ENCODE peak calls at places on chromosomes 3 and 15, in five cellular contexts. U is hypothalamus, W is brain microvascular endothelial cell, L is PC-3, C is NCI-H345. Y is an unnamed sample.

GRCh38 chr3:68007621-68008226 is 353.3 kb upstream of the SUCLG2 start:
- DNase-seq in U (no peak), W (no peak), C (no peak), L (no peak), Y (no peak)

GRCh38 chr15:84715442-84716035 is 400 bp downstream of the SEC11A start:
- DNase-seq in C (peak), U (no peak), L (peak), W (peak), Y (peak)

GRCh38 chr15:40097968-40098476 is 10.7 kb downstream of the BMF start:
- DNase-seq in C (no peak), U (no peak), L (no peak), W (no peak), Y (no peak)

GRCh38 chr3:150349314-150350097 is 58.6 kb upstream of the TSC22D2 start:
- DNase-seq in L (no peak), C (no peak), W (no peak), U (no peak), Y (no peak)

GRCh38 chr3:10173095-10173925 is 8.6 kb downstream of the IRAK2 start:
- DNase-seq in C (no peak), L (peak), W (peak), U (no peak), Y (peak)

GRCh38 chr15:40441736-40442531 is 1.2 kb downstream of the BAHD1 start:
- DNase-seq in U (no peak), W (no peak), L (no peak), C (no peak), Y (no peak)

GRCh38 chr3:161291191-161291901 is 70.2 kb downstream of the NMD3 start:
- DNase-seq in U (no peak), C (peak), W (no peak), L (peak), Y (no peak)

GRCh38 chr3:167091186-167091585 is 288.9 kb downstream of the ZBBX start:
- DNase-seq in U (no peak), L (peak), W (no peak), C (no peak), Y (no peak)

GRCh38 chr15:41932101-41932500 is 38.2 kb upstream of the SPTBN5 start:
- DNase-seq in L (no peak), U (no peak), W (no peak), C (no peak), Y (no peak)

GRCh38 chr15:89460048-89460447 is 36.3 kb downstream of the RHCG start:
- DNase-seq in L (no peak), U (no peak), W (no peak), C (no peak), Y (no peak)

GRCh38 chr3:87173776-87174175 is 53.3 kb upstream of the CHMP2B start:
- DNase-seq in W (no peak), C (no peak), U (no peak), L (no peak), Y (no peak)

GRCh38 chr3:65854606-65855304 is 184.0 kb downstream of the MAGI1 start:
- DNase-seq in W (no peak), C (peak), L (peak), U (no peak), Y (peak)

GRCh38 chr3:170368921-170369320 is 11.4 kb downstream of the SKIL start:
- DNase-seq in L (peak), W (no peak), U (no peak), C (no peak), Y (no peak)

GRCh38 chr15:58058729-58059128 is 6.8 kb downstream of the ALDH1A2 start:
- DNase-seq in U (no peak), W (no peak), C (no peak), L (no peak), Y (no peak)

GRCh38 chr3:14231145-14231990 is 52.8 kb downstream of the LSM3 start:
- DNase-seq in C (no peak), L (no peak), U (no peak), W (no peak), Y (no peak)

Y was measured in A172.